ENCODE peak calls at places on chromosomes 2 and 18, in five cellular contexts. J, F, M, G and W are unnamed samples.

GRCh38 chr2:31828891-31829290 is 181.9 kb downstream of the MEMO1 start:
- DNase-seq in M (peak), G (no peak), F (no peak), J (no peak), W (no peak)

GRCh38 chr2:46490521-46491141 is 11.3 kb downstream of the TMEM247 start:
- DNase-seq in J (peak), F (no peak), G (peak), M (peak), W (no peak)

GRCh38 chr2:55439101-55439397 is 19.4 kb upstream of the CCDC88A start:
- DNase-seq in F (no peak), J (no peak), M (no peak), G (no peak), W (no peak)

GRCh38 chr2:85132834-85133637 is at the start of gene TCF7L1:
- DNase-seq in F (peak), J (peak), M (peak), G (peak), W (peak)

GRCh38 chr18:26549486-26550435 is 1.4 kb upstream of the KCTD1 start:
- DNase-seq in G (peak), J (peak), M (peak), F (peak), W (no peak)

GRCh38 chr18:24544949-24545348 is 84.5 kb downstream of the HRH4 start:
- DNase-seq in J (no peak), G (no peak), F (no peak), M (no peak), W (no peak)

GRCh38 chr18:63177822-63178525 is 141.6 kb downstream of the BCL2 start:
- DNase-seq in M (no peak), J (no peak), F (no peak), G (no peak), W (no peak)

GRCh38 chr2:218270721-218271486 is 585 bp downstream of the PNKD start:
- DNase-seq in J (no peak), G (no peak), F (no peak), M (no peak), W (no peak)

GRCh38 chr2:200212862-200213425 is 93.5 kb upstream of the SPATS2L start:
- DNase-seq in F (no peak), M (no peak), G (no peak), J (no peak), W (no peak)

GRCh38 chr18:66682855-66683322 is 79.0 kb upstream of the CDH19 start:
- DNase-seq in F (no peak), J (peak), G (no peak), M (no peak), W (peak)

GRCh38 chr2:154698238-154698788 is at the start of gene KCNJ3:
- DNase-seq in G (no peak), J (no peak), F (no peak), M (no peak), W (no peak)

GRCh38 chr2:219019436-219019835 is 21.9 kb downstream of the CFAP65 start:
- DNase-seq in F (no peak), J (no peak), G (no peak), M (no peak), W (no peak)